ENCODE peak calls at places on chromosomes 3 and 15, in ten cellular contexts. Z is WERI-Rb-1; V is stimulated activated CD4-positive, alpha-beta T cell treated with anti-CD3 and anti-CD28 coated beads, TNF-alpha, amount 100 ng/mL, for 4 hours; X is EL; L is psoas muscle; T is GM06990; Q is activated T-cell treated with anti-CD3 and anti-CD28 coated beads, Interleukin-2, amount 50 U/mL, for 72 hours; F is M059J; W is AG08396; H is fibroblast of the conjunctiva. U is an unnamed sample.
A peak's percentile ranks its signal among the peaks of the same experiment; 100 is the strongest.

GRCh38 chr3:24583004-24583403 is 88.4 kb upstream of the THRB start:
- DNase-seq in Z (no peak), V (no peak), X (no peak), L (no peak), T (no peak), Q (no peak), F (no peak), W (no peak), H (no peak), U (no peak)

GRCh38 chr15:90239371-90239770 is 5.4 kb downstream of the GDPGP1 start:
- DNase-seq in Z (no peak), V (no peak), X (no peak), L (no peak), T (no peak), Q (no peak), F (no peak), W (no peak), H (no peak), U (no peak)

GRCh38 chr15:62494144-62494543 is 329.1 kb upstream of the C2CD4B start:
- DNase-seq in Z (peak; percentile 45), V (no peak), X (no peak), L (no peak), T (no peak), Q (no peak), F (no peak), W (no peak), H (no peak), U (no peak)

GRCh38 chr15:43531018-43531667 is 13.7 kb downstream of the MAP1A start:
- DNase-seq in Z (no peak), V (no peak), X (no peak), L (no peak), T (no peak), Q (no peak), F (no peak), W (no peak), H (no peak), U (no peak)

GRCh38 chr15:64566629-64567427 is 106.5 kb downstream of the ZNF609 start:
- DNase-seq in Z (peak; percentile 71), V (no peak), X (peak; percentile 21), L (no peak), T (no peak), Q (no peak), F (peak; percentile 28), W (no peak), H (no peak), U (no peak)

GRCh38 chr3:58392191-58392590 is 41.4 kb downstream of the PDHB start:
- DNase-seq in Z (no peak), V (no peak), X (no peak), L (no peak), T (no peak), Q (no peak), F (no peak), W (no peak), H (no peak), U (no peak)

GRCh38 chr15:80159811-80160569 is 7.2 kb downstream of the FAH start:
- DNase-seq in Z (no peak), V (no peak), X (no peak), L (no peak), T (peak; percentile 34), Q (peak; percentile 7), F (peak; percentile 91), W (no peak), H (no peak), U (no peak)

GRCh38 chr15:69468241-69469121 is 15.9 kb downstream of the RPLP1 start:
- DNase-seq in Z (no peak), V (peak; percentile 76), X (peak; percentile 53), L (no peak), T (peak; percentile 74), Q (peak; percentile 88), F (peak; percentile 89), W (no peak), H (no peak), U (no peak)

GRCh38 chr3:71389911-71390573 is 193.5 kb downstream of the FOXP1 start:
- DNase-seq in Z (no peak), V (no peak), X (no peak), L (peak; percentile 18), T (no peak), Q (peak; percentile 43), F (peak; percentile 15), W (peak; percentile 36), H (peak; percentile 38), U (peak; percentile 68)

GRCh38 chr15:78977591-78978347 is 32.9 kb upstream of the CTSH start:
- DNase-seq in Z (no peak), V (no peak), X (no peak), L (no peak), T (no peak), Q (no peak), F (no peak), W (no peak), H (no peak), U (no peak)

GRCh38 chr3:158696618-158697017 is 24.2 kb upstream of the LXN start:
- DNase-seq in Z (no peak), V (no peak), X (peak; percentile 43), L (no peak), T (no peak), Q (no peak), F (peak; percentile 24), W (no peak), H (no peak), U (no peak)

GRCh38 chr3:136305879-136306278 is 55.7 kb downstream of the PCCB start:
- DNase-seq in Z (no peak), V (no peak), X (no peak), L (no peak), T (peak; percentile 14), Q (no peak), F (no peak), W (peak; percentile 33), H (peak; percentile 39), U (peak; percentile 15)